ENCODE peak calls at places on chromosome 19, in four cellular contexts. H is colonic mucosa, O is heart left ventricle, J is heart right ventricle. Z is an unnamed sample.

GRCh38 chr19:40807147-40808020 is 8.4 kb downstream of the EGLN2 start:
- DNase-seq in H (peak), O (no peak), J (no peak), Z (peak)

GRCh38 chr19:10086904-10087256 is 763 bp downstream of the SHFL start:
- DNase-seq in H (no peak), O (no peak), J (no peak), Z (no peak)

GRCh38 chr19:4390862-4391693 is 9.3 kb downstream of the SH3GL1 start:
- DNase-seq in H (no peak), O (no peak), J (no peak), Z (no peak)

GRCh38 chr19:50409347-50409746 is 9.4 kb upstream of the SPIB start:
- DNase-seq in H (no peak), O (no peak), J (no peak), Z (no peak)

GRCh38 chr19:38034153-38034835 is 127.3 kb downstream of the SIPA1L3 start:
- DNase-seq in H (no peak), O (no peak), J (no peak), Z (no peak)

GRCh38 chr19:41744850-41745249 is 10.5 kb upstream of the CEACAM6 start:
- DNase-seq in H (peak), O (no peak), J (no peak), Z (no peak)

GRCh38 chr19:2536461-2536860 is 60.5 kb downstream of the GADD45B start:
- DNase-seq in H (no peak), O (no peak), J (no peak), Z (no peak)

GRCh38 chr19:28393574-28394336 is 819.2 kb downstream of the UQCRFS1 start:
- DNase-seq in H (no peak), O (no peak), J (no peak), Z (no peak)

GRCh38 chr19:11191934-11192333 is 5.4 kb downstream of the KANK2 start:
- DNase-seq in H (no peak), O (no peak), J (no peak), Z (no peak)

GRCh38 chr19:51359294-51359693 is 6.9 kb downstream of the ETFB start:
- DNase-seq in H (no peak), O (no peak), J (no peak), Z (peak)

GRCh38 chr19:23481043-23481442 is 85.8 kb upstream of the ZNF91 start:
- DNase-seq in H (no peak), O (no peak), J (no peak), Z (no peak)

GRCh38 chr19:50333737-50334617 is 4.8 kb upstream of the KCNC3 start:
- DNase-seq in H (peak), O (peak), J (peak), Z (peak)

GRCh38 chr19:41298327-41298964 is 11.5 kb upstream of the CCDC97 start:
- DNase-seq in H (peak), O (peak), J (peak), Z (peak)

GRCh38 chr19:12647490-12648071 is 19.0 kb downstream of the MAN2B1 start:
- DNase-seq in H (peak), O (peak), J (no peak), Z (no peak)

GRCh38 chr19:3536429-3537100 is 2.4 kb upstream of the TEKTIP1 start:
- DNase-seq in H (no peak), O (peak), J (no peak), Z (no peak)

GRCh38 chr19:5693195-5694166 is 3.4 kb downstream of the RPL36 start:
- DNase-seq in H (no peak), O (peak), J (no peak), Z (no peak)

GRCh38 chr19:10238172-10238783 is 7.1 kb upstream of the S1PR2 start:
- DNase-seq in H (peak), O (peak), J (peak), Z (peak)

GRCh38 chr19:13211426-13212308 is 61.5 kb downstream of the IER2 start:
- DNase-seq in H (no peak), O (no peak), J (no peak), Z (no peak)

GRCh38 chr19:53192771-53193533 is at the start of gene ZNF665:
- DNase-seq in H (peak), O (peak), J (peak), Z (peak)

GRCh38 chr19:58479303-58479702 is 3.2 kb downstream of the ZNF446 start:
- DNase-seq in H (no peak), O (no peak), J (no peak), Z (no peak)

GRCh38 chr19:53101518-53101917 is 1.7 kb downstream of the ZNF160 start:
- DNase-seq in H (no peak), O (no peak), J (no peak), Z (peak)

GRCh38 chr19:49851456-49852259 is 699 bp downstream of the PTOV1 start:
- DNase-seq in H (peak), O (peak), J (peak), Z (peak)

GRCh38 chr19:34481861-34482379 is 362 bp downstream of the WTIP start:
- DNase-seq in H (no peak), O (peak), J (no peak), Z (no peak)

GRCh38 chr19:11964496-11964857 is 363 bp upstream of the ZNF763 start:
- DNase-seq in H (no peak), O (no peak), J (no peak), Z (no peak)

GRCh38 chr19:54114340-54114826 is 1.1 kb downstream of the TFPT start:
- DNase-seq in H (peak), O (no peak), J (peak), Z (no peak)

GRCh38 chr19:33456076-33456844 is 65.3 kb downstream of the PEPD start:
- DNase-seq in H (no peak), O (no peak), J (no peak), Z (no peak)

GRCh38 chr19:2051771-2052704 is 994 bp upstream of the MKNK2 start:
- DNase-seq in H (peak), O (peak), J (peak), Z (peak)

GRCh38 chr19:18668252-18668631 is 15.2 kb upstream of the CRTC1 start:
- DNase-seq in H (no peak), O (no peak), J (no peak), Z (no peak)

GRCh38 chr19:29139227-29139626 is 73.7 kb downstream of the UQCRFS1 start:
- DNase-seq in H (no peak), O (no peak), J (no peak), Z (no peak)

GRCh38 chr19:3162418-3163229 is 15.9 kb upstream of the S1PR4 start:
- DNase-seq in H (no peak), O (no peak), J (no peak), Z (peak)

GRCh38 chr19:31883299-31883990 is 462.0 kb upstream of the ZNF507 start:
- DNase-seq in H (no peak), O (no peak), J (no peak), Z (no peak)

GRCh38 chr19:30649934-30650614 is 277.9 kb downstream of the ZNF536 start:
- DNase-seq in H (peak), O (no peak), J (peak), Z (peak)

GRCh38 chr19:1514986-1515721 is 2.3 kb upstream of the ADAMTSL5 start:
- DNase-seq in H (no peak), O (no peak), J (no peak), Z (no peak)

GRCh38 chr19:2351591-2351990 is 8.5 kb upstream of the TMPRSS9 start:
- DNase-seq in H (no peak), O (no peak), J (no peak), Z (no peak)

GRCh38 chr19:11268783-11269267 is 6.5 kb upstream of the DOCK6 start:
- DNase-seq in H (peak), O (peak), J (peak), Z (no peak)

GRCh38 chr19:14361824-14362223 is 19.4 kb upstream of the ADGRE5 start:
- DNase-seq in H (no peak), O (no peak), J (no peak), Z (peak)
- TF ChIP-seq CTCF in H (no peak), O (no peak), J (peak), Z (peak)

DNA sequence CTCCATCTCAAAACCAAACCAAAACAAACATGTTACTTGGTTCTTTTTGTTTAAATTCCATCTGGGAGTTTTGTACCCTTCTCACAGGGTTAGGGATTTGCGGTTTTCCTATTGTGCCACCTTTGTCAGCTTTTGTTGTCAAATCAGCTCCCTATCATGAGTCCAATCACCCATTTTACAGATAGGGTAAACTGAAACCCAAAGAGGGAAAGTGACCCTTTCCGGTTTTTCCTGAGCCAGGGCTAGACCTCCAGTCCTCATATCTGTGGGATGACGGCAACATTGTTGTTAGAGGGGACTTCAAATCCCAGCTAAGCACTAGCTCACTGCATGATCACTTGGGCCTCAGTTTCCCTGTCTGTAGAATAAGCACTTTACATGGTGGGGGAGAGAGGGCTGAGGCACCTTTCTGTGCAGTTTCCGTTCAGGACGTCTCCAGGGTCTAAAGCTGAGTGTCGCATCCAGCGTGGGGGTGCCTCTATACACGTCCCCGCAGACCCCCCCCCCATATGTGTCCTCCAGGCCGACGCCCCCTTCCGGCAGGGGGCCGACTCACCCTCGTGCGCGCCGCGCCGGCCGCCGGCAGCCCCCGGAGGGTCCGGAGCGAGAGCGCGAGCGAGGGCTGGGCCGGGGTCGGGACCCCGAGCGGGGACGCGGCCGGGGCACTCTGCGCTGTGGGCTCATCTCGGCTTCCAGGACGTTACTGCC is 3.9 kb downstream of the CCDC194 start:
- DNase-seq in H (no peak), O (no peak), J (no peak), Z (no peak)
- H3K4me3 ChIP-seq in H (peak), O (peak), J (peak), Z (peak)

GRCh38 chr19:15109768-15110417 is 2.7 kb downstream of the SYDE1 start:
- DNase-seq in H (no peak), O (no peak), J (no peak), Z (no peak)

GRCh38 chr19:15105044-15105443 is 2.2 kb upstream of the SYDE1 start:
- DNase-seq in H (no peak), O (no peak), J (no peak), Z (no peak)

GRCh38 chr19:15108845-15109767 is 1.9 kb downstream of the SYDE1 start:
- DNase-seq in H (no peak), O (no peak), J (no peak), Z (no peak)

GRCh38 chr19:15108145-15108844 is 1.1 kb downstream of the SYDE1 start:
- DNase-seq in H (no peak), O (no peak), J (no peak), Z (peak)

DNA sequence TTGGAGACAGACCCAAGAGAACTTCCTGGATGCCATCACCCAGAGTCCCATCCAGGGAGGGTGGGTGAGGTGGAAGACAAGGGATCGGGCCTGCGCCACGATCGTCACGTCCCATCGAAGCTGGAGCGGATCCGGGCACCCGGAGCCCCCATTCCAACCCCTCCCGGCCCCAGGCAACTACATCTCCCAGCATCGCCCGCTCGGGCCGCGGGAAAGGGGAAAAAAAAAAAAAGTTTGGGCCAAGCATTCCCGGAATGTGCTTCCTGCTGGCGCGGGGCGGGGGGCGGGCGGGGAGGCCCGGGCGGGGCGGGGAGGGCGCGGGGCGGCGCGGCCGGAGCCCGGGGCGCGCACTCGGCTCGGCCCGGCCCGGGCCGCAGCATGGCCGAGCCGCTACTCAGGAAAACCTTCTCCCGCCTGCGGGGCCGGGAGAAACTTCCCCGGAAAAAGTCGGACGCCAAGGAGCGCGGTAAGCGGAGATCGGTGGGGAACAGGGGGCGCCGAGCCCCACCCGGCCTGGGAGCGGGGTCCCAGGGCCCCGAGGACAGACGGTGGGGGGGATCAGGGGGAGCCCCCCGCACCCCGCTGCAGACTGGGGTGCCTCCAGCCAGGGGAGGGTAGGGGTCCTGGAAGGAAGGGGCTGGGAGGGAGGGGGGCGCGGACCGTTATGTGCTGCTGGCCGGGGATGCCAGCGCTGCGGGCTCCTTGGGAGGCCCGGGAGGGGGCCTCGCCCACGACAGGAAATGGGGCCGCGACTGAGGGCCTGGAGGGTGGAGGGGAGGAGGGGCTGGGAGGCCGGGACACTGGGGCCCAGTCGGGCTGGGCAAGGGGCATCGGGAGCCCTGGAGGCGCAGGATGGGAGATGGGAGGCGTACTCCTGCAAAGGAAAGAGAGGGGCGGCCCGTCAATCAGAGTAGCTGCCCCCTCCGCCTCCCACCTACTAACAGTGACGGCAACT is at the start of gene SYDE1:
- DNase-seq in H (no peak), O (peak), J (peak), Z (peak)
- H3K27ac ChIP-seq in H (peak), O (peak), J (peak), Z (peak)

DNA sequence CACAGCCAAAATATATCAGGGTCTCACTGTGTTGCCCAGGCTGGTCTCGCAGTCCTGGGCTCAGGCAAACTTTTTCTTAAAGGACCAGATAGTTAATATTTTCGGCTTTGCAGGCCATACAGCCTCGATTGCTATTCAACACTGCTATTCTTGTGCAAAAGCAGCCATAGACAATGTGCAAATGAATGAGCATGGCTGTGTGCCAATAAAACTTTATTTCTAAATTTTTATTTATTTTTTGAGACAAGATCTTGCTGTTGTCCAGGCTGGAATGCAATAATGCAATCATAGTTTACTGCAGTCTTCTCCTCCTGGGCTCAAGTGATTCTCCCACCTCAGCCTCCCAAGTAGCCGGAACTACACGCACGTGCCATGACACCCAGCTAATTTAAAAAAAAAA is 8.2 kb upstream of the PGLS start:
- DNase-seq in H (no peak), O (no peak), J (no peak), Z (no peak)
- TF ChIP-seq CTCF in H (no peak), O (no peak), J (no peak), Z (no peak)

GRCh38 chr19:56751078-56751489 is 79.5 kb upstream of the ZNF835 start:
- DNase-seq in H (no peak), O (no peak), J (no peak), Z (peak)
- H3K4me3 ChIP-seq in H (no peak), O (no peak), J (no peak), Z (no peak)

GRCh38 chr19:39345956-39346355 is 3.7 kb downstream of the SAMD4B start:
- DNase-seq in H (no peak), O (no peak), J (no peak), Z (no peak)

GRCh38 chr19:39349326-39349725 is 7.1 kb downstream of the SAMD4B start:
- DNase-seq in H (no peak), O (no peak), J (no peak), Z (no peak)

GRCh38 chr19:39351537-39352037 is 9.4 kb downstream of the SAMD4B start:
- DNase-seq in H (no peak), O (no peak), J (no peak), Z (no peak)

GRCh38 chr19:39350156-39350555 is 7.9 kb downstream of the SAMD4B start:
- DNase-seq in H (no peak), O (no peak), J (no peak), Z (no peak)

GRCh38 chr19:39347332-39348227 is 5.4 kb downstream of the SAMD4B start:
- DNase-seq in H (no peak), O (no peak), J (no peak), Z (no peak)
- H3K27ac ChIP-seq in H (no peak), O (no peak), J (no peak), Z (peak)

GRCh38 chr19:7386308-7386707 is 37.6 kb downstream of the ARHGEF18 start:
- DNase-seq in H (no peak), O (no peak), J (no peak), Z (no peak)
- TF ChIP-seq CTCF in H (no peak), O (no peak), J (no peak), Z (no peak)

Z was measured in cardiac muscle cell.